ENCODE peak calls at places on chromosomes 5 and 9, in four cellular contexts. N, Q, T and C are unnamed samples.

GRCh38 chr9:135499326-135500070 is 984 bp upstream of the MRPS2 start:
- DNase-seq in Q (peak), T (peak), N (peak), C (no peak)

GRCh38 chr5:173500213-173500560 is 116.3 kb downstream of the BOD1 start:
- DNase-seq in T (no peak), Q (no peak), N (no peak), C (no peak)

GRCh38 chr9:128979111-128979510 is 31.6 kb downstream of the NUP188 start:
- DNase-seq in Q (no peak), N (no peak), T (no peak), C (no peak)

GRCh38 chr9:82115900-82116299 is 127.3 kb downstream of the SPATA31D1 start:
- DNase-seq in T (no peak), N (no peak), Q (no peak), C (no peak)

GRCh38 chr9:19642256-19642655 is 146.6 kb downstream of the SLC24A2 start:
- DNase-seq in T (no peak), Q (no peak), N (no peak), C (no peak)

GRCh38 chr9:23824241-23825142 is 1.5 kb downstream of the ELAVL2 start:
- DNase-seq in T (no peak), N (no peak), Q (no peak), C (no peak)

GRCh38 chr5:52725065-52725746 is 62.5 kb upstream of the ITGA1 start:
- DNase-seq in T (no peak), Q (no peak), N (no peak), C (no peak)

GRCh38 chr9:21516796-21517195 is 34.7 kb upstream of the IFNE start:
- DNase-seq in Q (no peak), N (no peak), T (no peak), C (no peak)

GRCh38 chr5:40685952-40686351 is 6.2 kb downstream of the PTGER4 start:
- DNase-seq in N (no peak), T (no peak), Q (no peak), C (no peak)

GRCh38 chr9:89677696-89678393 is 73.0 kb downstream of the GADD45G start:
- DNase-seq in Q (no peak), T (no peak), N (no peak), C (no peak)

GRCh38 chr5:172573115-172573882 is 67.8 kb upstream of the NEURL1B start:
- DNase-seq in N (no peak), Q (no peak), T (no peak), C (no peak)

GRCh38 chr9:16191691-16192402 is 639.0 kb downstream of the CCDC171 start:
- DNase-seq in T (peak), N (peak), Q (peak), C (no peak)

DNA sequence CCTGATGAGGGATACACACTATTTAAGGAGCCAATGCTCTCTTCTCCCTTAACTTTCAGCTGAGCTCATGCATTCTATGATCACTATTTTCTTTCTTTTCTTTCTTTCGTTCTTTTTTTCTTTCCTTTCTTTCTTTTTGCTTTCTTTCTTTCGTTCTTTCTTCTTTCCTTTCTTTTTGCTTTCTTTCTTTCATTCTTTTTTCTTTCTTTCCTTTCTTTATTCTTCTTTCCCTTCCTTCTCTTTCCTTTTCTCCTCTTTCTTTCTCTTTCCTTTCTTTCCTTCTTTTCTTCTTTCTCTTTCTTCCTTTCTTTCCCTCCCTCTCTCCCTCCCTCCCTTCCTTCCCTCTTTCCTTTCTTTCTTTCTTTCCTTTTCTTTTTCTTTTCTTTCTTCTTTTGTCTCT is 761.2 kb downstream of the SEMA5A start:
- DNase-seq in T (no peak), N (no peak), Q (no peak), C (no peak)
- TF ChIP-seq CTCF in T (no peak), N (no peak), Q (no peak), C (no peak)

GRCh38 chr9:71937898-71938297 is 26.5 kb downstream of the C9orf85 start:
- DNase-seq in T (no peak), N (no peak), Q (no peak), C (no peak)
- H3K4me3 ChIP-seq in T (no peak), N (no peak), Q (no peak), C (no peak)

GRCh38 chr5:7827602-7828001 is 23.3 kb downstream of the CFAP90 start:
- DNase-seq in N (no peak), Q (no peak), T (no peak), C (no peak)
- TF ChIP-seq CTCF in N (no peak), Q (peak), T (no peak), C (peak)

GRCh38 chr5:16490911-16491310 is 25.3 kb upstream of the ZNF622 start:
- DNase-seq in T (no peak), N (no peak), Q (no peak), C (no peak)

GRCh38 chr5:16489322-16489791 is 23.8 kb upstream of the ZNF622 start:
- DNase-seq in T (no peak), N (no peak), Q (no peak), C (no peak)

GRCh38 chr5:16492398-16493175 is 27.0 kb upstream of the ZNF622 start:
- DNase-seq in Q (peak), T (peak), N (peak), C (peak)

GRCh38 chr5:16497546-16497945 is 31.9 kb upstream of the ZNF622 start:
- DNase-seq in Q (no peak), N (no peak), T (no peak), C (no peak)

DNA sequence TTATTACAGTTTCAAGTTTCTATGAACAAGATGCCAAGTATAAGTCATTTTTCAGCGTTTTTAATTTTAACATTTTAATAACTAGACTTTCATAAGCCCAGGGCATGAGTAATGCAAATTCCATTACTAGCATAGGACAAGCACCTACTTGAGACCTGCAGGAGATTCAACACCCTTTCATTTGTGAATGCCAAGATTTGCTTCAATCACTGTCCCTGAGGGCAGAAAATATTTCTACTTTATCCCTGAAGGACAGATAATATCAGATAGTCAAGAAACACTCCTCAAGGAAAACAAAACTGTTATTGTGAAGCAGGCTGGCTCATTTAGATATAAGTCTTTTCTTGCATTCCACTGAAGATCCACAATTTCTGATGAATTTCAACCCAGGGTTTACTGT is 27.7 kb upstream of the ZNF622 start:
- DNase-seq in T (no peak), N (no peak), Q (no peak), C (no peak)
- H3K4me3 ChIP-seq in T (no peak), N (no peak), Q (no peak), C (no peak)

GRCh38 chr9:132443951-132444615 is 34.1 kb downstream of the CFAP77 start:
- DNase-seq in N (no peak), T (no peak), Q (no peak), C (no peak)

GRCh38 chr9:132451276-132451675 is 41.3 kb downstream of the CFAP77 start:
- DNase-seq in N (no peak), Q (no peak), T (no peak), C (no peak)

GRCh38 chr9:132446887-132447286 is 36.9 kb downstream of the CFAP77 start:
- DNase-seq in N (no peak), T (no peak), Q (no peak), C (no peak)

GRCh38 chr9:132447346-132447745 is 37.3 kb downstream of the CFAP77 start:
- DNase-seq in Q (no peak), N (no peak), T (no peak), C (no peak)
- TF ChIP-seq CTCF in Q (peak), N (no peak), T (no peak), C (peak)

GRCh38 chr5:181170237-181170830 is 22.9 kb downstream of the OR2V2 start:
- DNase-seq in N (no peak), Q (no peak), T (peak), C (no peak)
- H3K4me3 ChIP-seq in N (no peak), Q (peak), T (no peak), C (no peak)